ENCODE peak calls at places on chromosome 12, in four cellular contexts. A is heart right ventricle, Y is cardiac fibroblast, O is progenitor cell of endocrine pancreas. N is an unnamed sample.

GRCh38 chr12:1848741-1849140 is 28.4 kb downstream of the LRTM2 start:
- DNase-seq in Y (no peak), A (no peak), O (no peak), N (no peak)

GRCh38 chr12:108380382-108380781 is 41.3 kb upstream of the CMKLR1 start:
- DNase-seq in Y (no peak), O (no peak), A (no peak), N (no peak)

GRCh38 chr12:9118161-9118560 is 2.4 kb upstream of the A2M start:
- DNase-seq in Y (peak), A (no peak), O (no peak), N (no peak)

GRCh38 chr12:80445083-80445482 is 1.0 kb downstream of the PTPRQ start:
- DNase-seq in Y (peak), A (no peak), O (no peak), N (no peak)

GRCh38 chr12:47021298-47021697 is 58.1 kb upstream of the PCED1B start:
- DNase-seq in Y (peak), O (no peak), A (peak), N (no peak)

GRCh38 chr12:67364228-67364627 is 95.1 kb downstream of the CAND1 start:
- DNase-seq in Y (no peak), O (no peak), A (no peak), N (no peak)

GRCh38 chr12:31728289-31728916 is 418 bp downstream of the AMN1 start:
- DNase-seq in Y (no peak), A (peak), O (no peak), N (no peak)

GRCh38 chr12:56221233-56221756 is 427 bp downstream of the RNF41 start:
- DNase-seq in A (peak), O (no peak), Y (peak), N (no peak)

GRCh38 chr12:67772276-67773169 is 124.0 kb downstream of the DYRK2 start:
- DNase-seq in A (peak), O (no peak), Y (peak), N (no peak)

GRCh38 chr12:75812341-75813018 is 219.1 kb downstream of the PHLDA1 start:
- DNase-seq in A (no peak), O (no peak), Y (peak), N (no peak)

GRCh38 chr12:105748806-105749600 is 389.8 kb downstream of the NUAK1 start:
- DNase-seq in O (no peak), Y (peak), A (peak), N (no peak)

GRCh38 chr12:46998811-46999368 is 80.5 kb upstream of the PCED1B start:
- DNase-seq in Y (peak), A (no peak), O (no peak), N (no peak)

GRCh38 chr12:627285-627684 is 36.0 kb downstream of the NINJ2 start:
- DNase-seq in A (no peak), O (no peak), Y (no peak), N (no peak)

GRCh38 chr12:118359541-118359915 is 13.2 kb downstream of the TAOK3 start:
- DNase-seq in Y (no peak), O (no peak), A (no peak), N (no peak)

GRCh38 chr12:83823386-83824045 is 1089.1 kb downstream of the SLC6A15 start:
- DNase-seq in Y (peak), O (peak), A (peak), N (no peak)

GRCh38 chr12:58393152-58393551 is 451.8 kb downstream of the ATP23 start:
- DNase-seq in A (no peak), O (no peak), Y (no peak), N (no peak)

GRCh38 chr12:1474059-1474537 is 120.3 kb downstream of the FBXL14 start:
- DNase-seq in A (no peak), Y (peak), O (no peak), N (no peak)

GRCh38 chr12:4172999-4173398 is 100.6 kb upstream of the CCND2 start:
- DNase-seq in A (no peak), O (no peak), Y (no peak), N (no peak)

GRCh38 chr12:13278249-13278787 is 81.8 kb downstream of the EMP1 start:
- DNase-seq in Y (peak), O (peak), A (peak), N (peak)

GRCh38 chr12:64571346-64571745 is 38.9 kb upstream of the RASSF3 start:
- DNase-seq in Y (no peak), O (no peak), A (no peak), N (no peak)

GRCh38 chr12:71567562-71567961 is 96.1 kb downstream of the ZFC3H1 start:
- DNase-seq in Y (no peak), O (no peak), A (no peak), N (no peak)

GRCh38 chr12:53233671-53234091 is 1.7 kb upstream of the RARG start:
- DNase-seq in A (no peak), O (no peak), Y (no peak), N (no peak)

GRCh38 chr12:10952645-10953044 is 13.6 kb upstream of the TAS2R14 start:
- DNase-seq in O (no peak), Y (no peak), A (peak), N (no peak)

GRCh38 chr12:19299765-19300164 is 139.5 kb upstream of the AEBP2 start:
- DNase-seq in Y (peak), A (no peak), O (no peak), N (no peak)

GRCh38 chr12:57479376-57480115 is at the start of gene ARHGAP9:
- DNase-seq in A (no peak), Y (no peak), O (no peak), N (no peak)

GRCh38 chr12:57475271-57476161 is 4.2 kb downstream of the ARHGAP9 start:
- DNase-seq in O (no peak), Y (peak), A (no peak), N (no peak)

GRCh38 chr12:11482955-11483354 is 87.6 kb upstream of the PRB2 start:
- DNase-seq in A (no peak), O (no peak), Y (peak), N (no peak)

GRCh38 chr12:109830267-109830666 is 2.9 kb downstream of the TRPV4 start:
- DNase-seq in Y (no peak), O (no peak), A (no peak), N (no peak)

GRCh38 chr12:4849024-4849594 is 60.6 kb upstream of the KCNA1 start:
- DNase-seq in Y (peak), A (no peak), O (no peak), N (peak)

GRCh38 chr12:119528241-119528640 is 65.3 kb upstream of the TMEM233 start:
- DNase-seq in O (no peak), Y (peak), A (no peak), N (no peak)

GRCh38 chr12:128387811-128388422 is 120.9 kb downstream of the TMEM132C start:
- DNase-seq in O (peak), Y (peak), A (peak), N (peak)

GRCh38 chr12:72889791-72890190 is 617.6 kb downstream of the TRHDE start:
- DNase-seq in Y (no peak), O (no peak), A (no peak), N (no peak)

GRCh38 chr12:112103758-112104504 is 4.7 kb downstream of the NAA25 start:
- DNase-seq in O (no peak), A (no peak), Y (no peak), N (no peak)

GRCh38 chr12:122937622-122938091 is 28.6 kb downstream of the ABCB9 start:
- DNase-seq in A (no peak), Y (peak), O (no peak), N (no peak)

GRCh38 chr12:67217647-67218046 is 51.5 kb upstream of the CAND1 start:
- DNase-seq in Y (no peak), O (no peak), A (no peak), N (no peak)

GRCh38 chr12:131979606-131980005 is 29.9 kb downstream of the EP400 start:
- DNase-seq in Y (no peak), O (no peak), A (no peak), N (peak)

GRCh38 chr12:115570271-115570777 is 707.2 kb downstream of the MED13L start:
- DNase-seq in A (no peak), Y (no peak), O (no peak), N (no peak)

GRCh38 chr12:43057561-43057960 is 468.0 kb upstream of the PRICKLE1 start:
- DNase-seq in Y (peak), O (no peak), A (no peak), N (no peak)
- TF ChIP-seq CTCF in Y (no peak), O (no peak), A (no peak), N (no peak)

GRCh38 chr12:62726471-62726980 is 208.4 kb downstream of the PPM1H start:
- DNase-seq in Y (peak), A (no peak), O (no peak), N (no peak)
- TF ChIP-seq CTCF in Y (no peak), A (no peak), O (no peak), N (no peak)

DNA sequence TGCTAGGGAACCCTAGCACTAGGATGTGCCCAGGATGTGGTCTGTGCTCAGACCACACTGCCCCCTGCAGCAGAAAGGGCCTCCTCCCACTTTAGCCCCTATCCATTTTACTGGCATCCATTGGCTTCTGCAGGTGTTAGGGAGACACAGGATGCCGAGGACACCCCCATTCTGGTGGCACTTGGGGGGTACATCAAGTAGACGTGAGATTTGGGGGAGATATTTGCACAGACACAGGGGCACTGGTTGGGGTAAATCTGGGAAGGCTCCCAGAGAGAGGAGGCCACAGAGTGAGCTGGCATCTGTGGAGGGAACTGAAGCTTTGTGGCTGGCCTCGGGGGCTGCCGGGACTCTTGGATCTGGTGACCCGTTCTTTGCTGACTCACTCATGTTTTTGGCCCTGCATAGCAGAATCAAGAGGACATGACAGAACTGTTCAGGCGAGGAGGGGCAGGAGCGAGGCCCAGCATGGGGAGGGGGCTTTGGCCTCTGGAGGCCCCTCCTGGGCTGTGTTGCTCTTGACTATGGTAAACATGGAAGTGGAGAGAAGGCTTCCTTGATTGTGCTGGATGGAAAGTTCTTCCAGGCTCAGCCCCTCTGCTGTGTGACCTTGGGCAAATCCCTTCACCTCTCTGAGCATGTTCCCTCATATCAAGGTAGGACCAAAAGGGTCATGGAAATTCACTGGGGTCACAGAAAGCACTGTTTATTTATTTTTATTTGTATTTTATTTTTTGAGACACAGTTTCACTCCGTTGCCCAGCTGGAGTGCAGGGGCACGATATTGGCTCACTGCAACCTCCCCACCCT is 1.8 kb downstream of the PLBD2 start:
- DNase-seq in O (no peak), A (no peak), Y (peak), N (no peak)
- TF ChIP-seq CTCF in O (peak), A (no peak), Y (peak), N (peak)

GRCh38 chr12:63294327-63294632 is 143.3 kb upstream of the AVPR1A start:
- DNase-seq in O (no peak), Y (peak), A (no peak), N (no peak)

GRCh38 chr12:63298386-63298930 is 147.5 kb upstream of the AVPR1A start:
- DNase-seq in O (no peak), Y (no peak), A (no peak), N (no peak)

DNA sequence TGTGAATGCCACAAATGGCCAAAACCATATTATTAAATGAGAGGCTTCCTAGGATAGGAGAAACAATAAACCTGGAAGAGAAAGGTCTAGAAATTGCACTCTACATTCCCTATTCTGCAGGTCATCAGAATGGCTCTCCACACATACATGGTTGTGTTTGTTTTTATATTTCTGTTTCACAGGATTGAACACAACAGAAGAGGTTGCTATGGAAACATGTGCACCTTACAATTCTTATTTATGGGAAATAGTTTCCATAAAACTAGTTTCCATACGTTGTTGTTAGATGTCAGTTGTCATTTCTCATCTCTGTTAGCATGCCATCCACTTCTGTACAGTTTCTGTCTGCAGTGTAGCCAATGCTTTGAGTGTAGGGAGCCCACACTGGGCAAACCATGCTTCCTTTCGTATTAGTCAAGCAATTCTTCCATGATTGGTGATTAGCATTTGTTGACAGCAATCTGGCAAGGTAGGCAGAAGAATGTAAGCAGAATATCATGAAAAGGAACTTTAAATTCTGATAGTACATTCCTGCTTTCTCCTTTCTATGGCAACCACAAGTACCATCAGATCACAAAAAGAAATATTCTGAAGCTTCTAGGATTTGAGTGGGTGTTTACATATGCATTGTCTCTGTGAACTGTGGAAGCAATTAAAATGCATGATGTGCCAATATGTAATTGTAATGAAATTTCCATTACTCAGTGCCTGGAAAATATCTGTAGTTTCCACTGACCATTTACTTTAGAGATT is 141.7 kb upstream of the AVPR1A start:
- DNase-seq in Y (no peak), A (no peak), O (no peak), N (no peak)
- TF ChIP-seq CTCF in Y (no peak), A (no peak), O (no peak), N (no peak)

DNA sequence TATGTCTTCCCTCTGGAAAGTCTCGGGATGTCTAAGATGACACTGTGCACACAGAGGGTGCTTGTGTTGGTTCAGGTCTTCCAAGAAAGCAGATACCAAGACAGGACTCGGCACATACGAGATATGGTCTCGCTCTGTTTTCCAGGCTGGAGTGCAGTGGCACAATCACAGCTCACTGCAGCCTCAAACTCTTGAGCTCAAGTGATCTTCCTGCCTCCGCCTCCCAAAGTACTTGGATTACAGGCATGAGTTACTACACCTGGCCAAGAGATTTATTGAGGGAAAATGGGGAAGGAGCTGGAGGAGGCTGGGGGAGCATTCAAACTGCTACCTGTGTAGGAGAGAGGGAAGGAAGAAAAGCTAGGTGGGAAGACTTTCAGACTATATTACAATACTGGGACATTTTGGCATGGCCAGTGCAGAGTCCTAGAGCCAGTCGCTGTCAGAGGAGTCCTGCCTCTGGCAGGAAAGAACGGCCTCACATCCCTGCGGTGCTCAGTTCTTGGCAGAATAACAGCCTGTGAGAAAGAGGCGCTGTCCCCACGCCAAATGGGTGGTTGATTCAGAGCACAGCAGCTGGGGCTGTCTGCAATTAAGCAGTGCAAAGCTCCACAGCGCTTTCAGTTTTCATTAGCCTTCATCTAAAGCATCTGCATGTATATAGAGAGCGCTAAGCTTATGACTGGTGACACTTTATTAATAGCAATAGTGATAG is 18.3 kb downstream of the SLC17A8 start:
- DNase-seq in Y (peak), O (no peak), A (peak), N (no peak)
- TF ChIP-seq CTCF in Y (no peak), O (no peak), A (no peak), N (no peak)

DNA sequence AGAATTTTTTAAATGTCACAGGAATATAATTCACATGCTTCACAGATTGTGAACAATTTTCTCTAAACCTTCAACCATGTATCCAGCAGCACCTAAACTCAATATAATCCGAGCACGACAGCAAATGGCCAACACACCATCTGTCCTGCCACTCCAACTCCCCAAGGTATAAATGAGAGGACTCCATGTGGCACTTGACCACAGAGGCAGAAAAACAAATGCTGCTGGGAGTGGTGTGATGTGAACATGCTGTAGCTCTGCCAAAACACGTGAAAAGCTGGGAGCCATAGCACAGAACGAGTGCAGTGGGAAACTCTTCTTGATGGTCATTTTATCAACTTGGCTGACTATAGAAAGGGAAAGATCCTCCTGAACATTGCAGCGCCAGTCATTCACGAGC is 70.9 kb downstream of the LLPH start:
- DNase-seq in A (no peak), Y (no peak), O (no peak), N (no peak)
- TF ChIP-seq CTCF in A (no peak), Y (no peak), O (no peak), N (no peak)

GRCh38 chr12:97716356-97716755 is 253.8 kb downstream of the RMST start:
- DNase-seq in O (no peak), Y (peak), A (no peak), N (no peak)
- TF ChIP-seq CTCF in O (peak), Y (no peak), A (no peak), N (no peak)

DNA sequence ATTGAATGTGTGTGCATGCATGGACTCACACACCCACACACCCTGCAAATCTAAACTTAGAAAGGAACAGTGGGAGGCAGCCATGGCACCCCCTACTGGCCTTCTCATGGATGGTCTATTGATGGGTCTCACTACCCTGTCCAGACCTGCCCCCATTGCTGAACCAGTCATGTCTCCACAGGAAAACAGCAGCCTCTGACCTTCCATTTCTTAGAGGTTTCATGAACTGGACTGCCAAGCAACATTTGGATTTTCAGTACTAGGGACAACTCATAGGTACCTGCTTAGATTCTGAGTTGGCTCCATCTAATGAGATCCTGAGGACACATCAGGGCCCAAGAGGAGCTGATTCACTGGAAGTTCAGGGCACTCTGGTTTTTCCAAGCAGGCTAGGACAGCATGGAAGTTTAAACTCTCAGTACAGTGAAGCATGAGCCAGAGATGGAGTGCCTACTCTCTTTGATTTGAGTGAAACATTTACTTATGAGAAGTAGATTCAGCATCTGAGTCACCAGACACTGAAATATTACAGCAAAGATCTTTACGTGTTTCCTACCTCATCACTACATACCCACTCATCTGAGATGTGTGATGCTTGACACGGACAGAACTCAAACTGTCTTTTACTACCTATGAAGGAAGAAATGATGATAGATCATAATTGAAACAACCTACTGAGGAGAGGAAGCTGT is 98.9 kb upstream of the PLEKHG7 start:
- DNase-seq in Y (no peak), A (no peak), O (no peak), N (no peak)
- TF ChIP-seq CTCF in Y (peak), A (no peak), O (peak), N (no peak)